ENCODE peak calls at places on chromosomes 3 and 15, in nine cellular contexts. One of them, this sample, is unnamed.

GRCh38 chr3:45552773-45553371 is 41.7 kb upstream of the LIMD1 start:
- DNase-seq in uterus: no peak
- DNase-seq in mesenchymal stem cell: no peak
- DNase-seq in heart left ventricle: no peak
- DNase-seq in bronchial epithelial cell: peak; percentile 81
- DNase-seq in adrenal gland: no peak
- DNase-seq in prostate gland: no peak
- DNase-seq in endothelial cell of umbilical vein: no peak
- DNase-seq in HCT116: no peak
- DNase-seq in this sample: no peak

GRCh38 chr15:66820474-66821258 is 118.6 kb downstream of the SMAD6 start:
- DNase-seq in uterus: no peak
- DNase-seq in mesenchymal stem cell: no peak
- DNase-seq in heart left ventricle: no peak
- DNase-seq in bronchial epithelial cell: no peak
- DNase-seq in adrenal gland: no peak
- DNase-seq in prostate gland: no peak
- DNase-seq in endothelial cell of umbilical vein: no peak
- DNase-seq in HCT116: no peak
- DNase-seq in this sample: no peak

GRCh38 chr15:60905587-60905986 is 323.5 kb downstream of the RORA start:
- DNase-seq in uterus: no peak
- DNase-seq in mesenchymal stem cell: no peak
- DNase-seq in heart left ventricle: no peak
- DNase-seq in bronchial epithelial cell: peak; percentile 11
- DNase-seq in adrenal gland: no peak
- DNase-seq in prostate gland: no peak
- DNase-seq in endothelial cell of umbilical vein: no peak
- DNase-seq in HCT116: no peak
- DNase-seq in this sample: no peak

GRCh38 chr3:86958534-86958933 is 32.4 kb downstream of the VGLL3 start:
- DNase-seq in uterus: no peak
- DNase-seq in mesenchymal stem cell: peak; percentile 63
- DNase-seq in heart left ventricle: no peak
- DNase-seq in bronchial epithelial cell: no peak
- DNase-seq in adrenal gland: no peak
- DNase-seq in prostate gland: no peak
- DNase-seq in endothelial cell of umbilical vein: no peak
- DNase-seq in HCT116: no peak
- DNase-seq in this sample: no peak

GRCh38 chr3:136659253-136659652 is 92.9 kb downstream of the STAG1 start:
- DNase-seq in uterus: no peak
- DNase-seq in mesenchymal stem cell: peak; percentile 65
- DNase-seq in heart left ventricle: no peak
- DNase-seq in bronchial epithelial cell: peak; percentile 15
- DNase-seq in adrenal gland: peak; percentile 69
- DNase-seq in prostate gland: no peak
- DNase-seq in endothelial cell of umbilical vein: peak; percentile 27
- DNase-seq in HCT116: no peak
- DNase-seq in this sample: peak; percentile 30

GRCh38 chr3:34858067-34858466 is 781.3 kb upstream of the ARPP21 start:
- DNase-seq in uterus: no peak
- DNase-seq in mesenchymal stem cell: no peak
- DNase-seq in heart left ventricle: no peak
- DNase-seq in bronchial epithelial cell: no peak
- DNase-seq in adrenal gland: no peak
- DNase-seq in prostate gland: no peak
- DNase-seq in endothelial cell of umbilical vein: no peak
- DNase-seq in HCT116: no peak
- DNase-seq in this sample: no peak

GRCh38 chr3:90062631-90063200 is 955.3 kb downstream of the EPHA3 start:
- DNase-seq in uterus: no peak
- DNase-seq in mesenchymal stem cell: peak; percentile 23
- DNase-seq in heart left ventricle: no peak
- DNase-seq in bronchial epithelial cell: peak; percentile 13
- DNase-seq in adrenal gland: no peak
- DNase-seq in prostate gland: no peak
- DNase-seq in endothelial cell of umbilical vein: no peak
- DNase-seq in HCT116: no peak
- DNase-seq in this sample: no peak

GRCh38 chr3:126394179-126394976 is at the start of gene CFAP100:
- DNase-seq in uterus: no peak
- DNase-seq in mesenchymal stem cell: peak; percentile 48
- DNase-seq in heart left ventricle: no peak
- DNase-seq in bronchial epithelial cell: peak; percentile 34
- DNase-seq in adrenal gland: peak; percentile 49
- DNase-seq in prostate gland: no peak
- DNase-seq in endothelial cell of umbilical vein: peak; percentile 13
- DNase-seq in HCT116: no peak
- DNase-seq in this sample: peak; percentile 68

GRCh38 chr3:127037971-127038446 is 55.1 kb downstream of the PLXNA1 start:
- DNase-seq in uterus: no peak
- DNase-seq in mesenchymal stem cell: no peak
- DNase-seq in heart left ventricle: peak; percentile 47
- DNase-seq in bronchial epithelial cell: no peak
- DNase-seq in adrenal gland: no peak
- DNase-seq in prostate gland: no peak
- DNase-seq in endothelial cell of umbilical vein: no peak
- DNase-seq in HCT116: no peak
- DNase-seq in this sample: peak; percentile 40

GRCh38 chr3:82087958-82088357 is 326.5 kb upstream of the GBE1 start:
- DNase-seq in uterus: no peak
- DNase-seq in mesenchymal stem cell: peak; percentile 49
- DNase-seq in heart left ventricle: no peak
- DNase-seq in bronchial epithelial cell: peak; percentile 94
- DNase-seq in adrenal gland: peak; percentile 33
- DNase-seq in prostate gland: no peak
- DNase-seq in endothelial cell of umbilical vein: peak; percentile 82
- DNase-seq in HCT116: no peak
- DNase-seq in this sample: no peak

GRCh38 chr15:76588811-76589747 is 252.5 kb downstream of the ISL2 start:
- DNase-seq in uterus: no peak
- DNase-seq in mesenchymal stem cell: peak; percentile 0
- DNase-seq in heart left ventricle: no peak
- DNase-seq in bronchial epithelial cell: peak; percentile 67
- DNase-seq in adrenal gland: no peak
- DNase-seq in prostate gland: no peak
- DNase-seq in endothelial cell of umbilical vein: no peak
- DNase-seq in HCT116: no peak
- DNase-seq in this sample: no peak

GRCh38 chr3:111749171-111750170 is 109.6 kb upstream of the PHLDB2 start:
- DNase-seq in uterus: no peak
- DNase-seq in mesenchymal stem cell: no peak
- DNase-seq in heart left ventricle: no peak
- DNase-seq in bronchial epithelial cell: no peak
- DNase-seq in adrenal gland: no peak
- DNase-seq in prostate gland: no peak
- DNase-seq in endothelial cell of umbilical vein: no peak
- DNase-seq in HCT116: no peak
- DNase-seq in this sample: no peak

GRCh38 chr3:31762888-31763351 is 218.1 kb downstream of the OSBPL10 start:
- DNase-seq in uterus: no peak
- DNase-seq in mesenchymal stem cell: no peak
- DNase-seq in heart left ventricle: no peak
- DNase-seq in bronchial epithelial cell: no peak
- DNase-seq in adrenal gland: no peak
- DNase-seq in prostate gland: no peak
- DNase-seq in endothelial cell of umbilical vein: no peak
- DNase-seq in HCT116: no peak
- DNase-seq in this sample: no peak

GRCh38 chr3:31755911-31756658 is 223.4 kb downstream of the STT3B start:
- DNase-seq in uterus: no peak
- DNase-seq in mesenchymal stem cell: no peak
- DNase-seq in heart left ventricle: no peak
- DNase-seq in bronchial epithelial cell: peak; percentile 23
- DNase-seq in adrenal gland: no peak
- DNase-seq in prostate gland: no peak
- DNase-seq in endothelial cell of umbilical vein: peak; percentile 37
- DNase-seq in HCT116: no peak
- DNase-seq in this sample: no peak

GRCh38 chr3:31762016-31762764 is 218.9 kb downstream of the OSBPL10 start:
- DNase-seq in uterus: no peak
- DNase-seq in mesenchymal stem cell: no peak
- DNase-seq in heart left ventricle: no peak
- DNase-seq in bronchial epithelial cell: no peak
- DNase-seq in adrenal gland: no peak
- DNase-seq in prostate gland: no peak
- DNase-seq in endothelial cell of umbilical vein: no peak
- DNase-seq in HCT116: no peak
- DNase-seq in this sample: no peak

GRCh38 chr3:31758342-31758741 is 222.7 kb downstream of the OSBPL10 start:
- DNase-seq in uterus: no peak
- DNase-seq in mesenchymal stem cell: no peak
- DNase-seq in heart left ventricle: no peak
- DNase-seq in bronchial epithelial cell: no peak
- DNase-seq in adrenal gland: no peak
- DNase-seq in prostate gland: no peak
- DNase-seq in endothelial cell of umbilical vein: no peak
- DNase-seq in HCT116: no peak
- DNase-seq in this sample: no peak

GRCh38 chr3:31760654-31761053 is 220.4 kb downstream of the OSBPL10 start:
- DNase-seq in uterus: no peak
- DNase-seq in mesenchymal stem cell: no peak
- DNase-seq in heart left ventricle: no peak
- DNase-seq in bronchial epithelial cell: no peak
- DNase-seq in adrenal gland: no peak
- DNase-seq in prostate gland: no peak
- DNase-seq in endothelial cell of umbilical vein: no peak
- DNase-seq in HCT116: no peak
- DNase-seq in this sample: no peak
- H3K4me3 ChIP-seq in uterus: no peak overlapping the region
- H3K4me3 ChIP-seq in mesenchymal stem cell: no peak overlapping the region
- H3K4me3 ChIP-seq in heart left ventricle: no peak overlapping the region
- H3K4me3 ChIP-seq in bronchial epithelial cell: no peak overlapping the region
- H3K4me3 ChIP-seq in adrenal gland: no peak overlapping the region
- H3K4me3 ChIP-seq in prostate gland: no peak overlapping the region
- H3K4me3 ChIP-seq in endothelial cell of umbilical vein: no peak overlapping the region
- H3K4me3 ChIP-seq in HCT116: no peak overlapping the region
- H3K4me3 ChIP-seq in this sample: no peak overlapping the region

GRCh38 chr3:129005526-129006303 is 4.6 kb downstream of the EFCC1 start:
- DNase-seq in uterus: no peak
- DNase-seq in mesenchymal stem cell: peak; percentile 47
- DNase-seq in heart left ventricle: peak; percentile 66
- DNase-seq in bronchial epithelial cell: no peak
- DNase-seq in adrenal gland: no peak
- DNase-seq in prostate gland: no peak
- DNase-seq in endothelial cell of umbilical vein: peak; percentile 68
- DNase-seq in HCT116: no peak
- DNase-seq in this sample: peak; percentile 73

GRCh38 chr3:129006864-129007263 is 5.8 kb downstream of the EFCC1 start:
- DNase-seq in uterus: no peak
- DNase-seq in mesenchymal stem cell: no peak
- DNase-seq in heart left ventricle: peak; percentile 8
- DNase-seq in bronchial epithelial cell: no peak
- DNase-seq in adrenal gland: no peak
- DNase-seq in prostate gland: no peak
- DNase-seq in endothelial cell of umbilical vein: no peak
- DNase-seq in HCT116: no peak
- DNase-seq in this sample: peak; percentile 11

GRCh38 chr3:129010316-129010956 is 9.3 kb downstream of the EFCC1 start:
- DNase-seq in uterus: no peak
- DNase-seq in mesenchymal stem cell: no peak
- DNase-seq in heart left ventricle: peak; percentile 37
- DNase-seq in bronchial epithelial cell: no peak
- DNase-seq in adrenal gland: no peak
- DNase-seq in prostate gland: no peak
- DNase-seq in endothelial cell of umbilical vein: no peak
- DNase-seq in HCT116: no peak
- DNase-seq in this sample: no peak

GRCh38 chr3:129009266-129009665 is 8.2 kb downstream of the EFCC1 start:
- DNase-seq in uterus: no peak
- DNase-seq in mesenchymal stem cell: no peak
- DNase-seq in heart left ventricle: peak; percentile 20
- DNase-seq in bronchial epithelial cell: no peak
- DNase-seq in adrenal gland: no peak
- DNase-seq in prostate gland: no peak
- DNase-seq in endothelial cell of umbilical vein: no peak
- DNase-seq in HCT116: no peak
- DNase-seq in this sample: no peak

DNA sequence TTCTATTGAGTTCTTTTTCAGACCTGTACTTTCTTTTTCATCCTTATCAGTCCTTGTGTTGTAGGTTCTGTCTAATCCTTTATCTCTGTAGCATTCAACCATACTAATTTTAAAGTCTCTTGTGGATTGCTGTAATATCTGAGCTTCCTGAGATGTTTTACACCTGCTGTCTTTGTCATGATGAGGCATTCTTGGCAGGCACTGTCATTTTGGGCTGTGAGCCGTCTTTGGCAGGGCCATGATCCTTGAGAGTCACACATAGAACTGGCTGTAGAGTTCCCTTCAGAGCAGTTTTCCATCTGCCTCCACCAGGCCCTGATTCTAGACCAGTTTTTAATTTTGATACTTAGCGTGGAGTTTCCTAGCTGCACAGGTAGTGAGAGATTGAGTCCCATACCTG is 6.7 kb downstream of the EFCC1 start:
- DNase-seq in uterus: no peak
- DNase-seq in mesenchymal stem cell: no peak
- DNase-seq in heart left ventricle: peak; percentile 21
- DNase-seq in bronchial epithelial cell: no peak
- DNase-seq in adrenal gland: no peak
- DNase-seq in prostate gland: no peak
- DNase-seq in endothelial cell of umbilical vein: no peak
- DNase-seq in HCT116: no peak
- DNase-seq in this sample: no peak
- H3K27me3 ChIP-seq in uterus: no peaks in the 10 kb centered on the region
- H3K27me3 ChIP-seq in mesenchymal stem cell: peaks cover 73% of the 10 kb centered on the region
- H3K27me3 ChIP-seq in heart left ventricle: peaks cover 11% of the 10 kb centered on the region
- H3K27me3 ChIP-seq in bronchial epithelial cell: peaks cover 9% of the 10 kb centered on the region
- H3K27me3 ChIP-seq in adrenal gland: peaks cover 13% of the 10 kb centered on the region
- H3K27me3 ChIP-seq in prostate gland: no peaks in the 10 kb centered on the region
- H3K27me3 ChIP-seq in endothelial cell of umbilical vein: peaks cover 8% of the 10 kb centered on the region
- H3K27me3 ChIP-seq in HCT116: no peaks in the 10 kb centered on the region
- H3K27me3 ChIP-seq in this sample: no peaks in the 10 kb centered on the region

GRCh38 chr3:171700157-171700556 is 110.1 kb downstream of the PLD1 start:
- DNase-seq in uterus: no peak
- DNase-seq in mesenchymal stem cell: no peak
- DNase-seq in heart left ventricle: no peak
- DNase-seq in bronchial epithelial cell: no peak
- DNase-seq in adrenal gland: no peak
- DNase-seq in prostate gland: no peak
- DNase-seq in endothelial cell of umbilical vein: no peak
- DNase-seq in HCT116: no peak
- DNase-seq in this sample: no peak
- H3K4me3 ChIP-seq in uterus: no peak overlapping the region
- H3K4me3 ChIP-seq in mesenchymal stem cell: no peak overlapping the region
- H3K4me3 ChIP-seq in heart left ventricle: no peak overlapping the region
- H3K4me3 ChIP-seq in bronchial epithelial cell: no peak overlapping the region
- H3K4me3 ChIP-seq in adrenal gland: no peak overlapping the region
- H3K4me3 ChIP-seq in prostate gland: no peak overlapping the region
- H3K4me3 ChIP-seq in endothelial cell of umbilical vein: no peak overlapping the region
- H3K4me3 ChIP-seq in HCT116: no peak overlapping the region
- H3K4me3 ChIP-seq in this sample: no peak overlapping the region

DNA sequence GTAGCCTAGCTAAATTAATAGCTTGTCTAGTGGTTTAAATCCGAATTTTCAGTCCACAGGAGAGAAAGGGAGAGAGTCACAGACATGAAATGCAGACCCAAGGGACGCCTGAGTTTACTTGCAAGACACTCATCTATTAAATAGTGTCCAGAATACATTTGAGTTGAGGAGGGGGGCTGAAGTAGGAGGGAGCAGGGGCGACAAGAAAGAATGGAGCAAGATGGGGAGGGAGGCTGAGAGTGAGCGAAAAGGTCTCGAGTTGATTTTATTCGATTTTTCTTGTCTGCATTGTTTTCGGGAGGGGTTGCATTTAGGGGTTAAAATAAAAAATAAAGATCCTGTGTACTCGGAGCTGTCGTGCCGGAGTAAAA is 4.2 kb upstream of the MECOM start:
- DNase-seq in uterus: no peak
- DNase-seq in mesenchymal stem cell: no peak
- DNase-seq in heart left ventricle: no peak
- DNase-seq in bronchial epithelial cell: no peak
- DNase-seq in adrenal gland: no peak
- DNase-seq in prostate gland: no peak
- DNase-seq in endothelial cell of umbilical vein: peak; percentile 54
- DNase-seq in HCT116: no peak
- DNase-seq in this sample: no peak
- H3K27me3 ChIP-seq in uterus: peaks cover 53% of the 10 kb centered on the region
- H3K27me3 ChIP-seq in mesenchymal stem cell: peaks cover 90% of the 10 kb centered on the region
- H3K27me3 ChIP-seq in heart left ventricle: peaks cover 78% of the 10 kb centered on the region
- H3K27me3 ChIP-seq in bronchial epithelial cell: no peaks in the 10 kb centered on the region
- H3K27me3 ChIP-seq in adrenal gland: peaks cover 85% of the 10 kb centered on the region
- H3K27me3 ChIP-seq in prostate gland: peaks cover 8% of the 10 kb centered on the region
- H3K27me3 ChIP-seq in endothelial cell of umbilical vein: no peaks in the 10 kb centered on the region
- H3K27me3 ChIP-seq in HCT116: peaks cover 44% of the 10 kb centered on the region
- H3K27me3 ChIP-seq in this sample: no peaks in the 10 kb centered on the region

This sample was measured in right cardiac atrium.